ENCODE peak calls at places on chromosomes 1 and 21, in four cellular contexts. C, H, V and N are unnamed samples.

GRCh38 chr1:160046494-160047115 is 14.8 kb upstream of the PIGM start:
- DNase-seq in C (peak), H (peak), V (peak), N (peak)

GRCh38 chr1:247054992-247055415 is 23.6 kb downstream of the ZNF670 start:
- DNase-seq in C (no peak), H (no peak), V (no peak), N (no peak)

GRCh38 chr1:245896258-245896657 is 610.8 kb downstream of the SMYD3 start:
- DNase-seq in C (no peak), H (no peak), V (no peak), N (no peak)

GRCh38 chr1:63547621-63548294 is 24.4 kb downstream of the EFCAB7 start:
- DNase-seq in C (no peak), H (no peak), V (no peak), N (no peak)

GRCh38 chr1:27614625-27615344 is 10.8 kb upstream of the AHDC1 start:
- DNase-seq in C (no peak), H (peak), V (peak), N (peak)

GRCh38 chr1:202852163-202852904 is 36.6 kb downstream of the RABIF start:
- DNase-seq in C (peak), H (peak), V (peak), N (peak)

GRCh38 chr21:35990609-35991008 is 69.7 kb downstream of the SETD4 start:
- DNase-seq in C (no peak), H (no peak), V (no peak), N (no peak)

GRCh38 chr1:202237052-202237451 is 43.5 kb downstream of the LGR6 start:
- DNase-seq in C (peak), H (peak), V (peak), N (peak)

GRCh38 chr1:203175237-203176181 is at the start of gene MYBPH:
- DNase-seq in C (no peak), H (no peak), V (no peak), N (no peak)

GRCh38 chr1:92515796-92516201 is 29.1 kb upstream of the GFI1 start:
- DNase-seq in C (no peak), H (no peak), V (no peak), N (no peak)

GRCh38 chr1:115980998-115981993 is 5.0 kb downstream of the SLC22A15 start:
- DNase-seq in C (peak), H (no peak), V (peak), N (peak)

GRCh38 chr1:24881034-24881433 is 49.0 kb downstream of the RUNX3 start:
- DNase-seq in C (no peak), H (no peak), V (no peak), N (no peak)

GRCh38 chr1:38569932-38570356 is 289.6 kb downstream of the RRAGC start:
- DNase-seq in C (no peak), H (no peak), V (no peak), N (no peak)

GRCh38 chr1:185419718-185420117 is 102.7 kb upstream of the IVNS1ABP start:
- DNase-seq in C (no peak), H (no peak), V (no peak), N (no peak)

GRCh38 chr1:42214447-42214871 is 49.9 kb upstream of the GUCA2A start:
- DNase-seq in C (no peak), H (no peak), V (no peak), N (no peak)
- TF ChIP-seq USF2 in C (no peak), H (no peak), V (no peak), N (no peak)

GRCh38 chr1:182368369-182368768 is 23.2 kb downstream of the GLUL start:
- DNase-seq in C (no peak), H (no peak), V (no peak), N (no peak)
- TF ChIP-seq USF2 in C (no peak), H (no peak), V (no peak), N (no peak)

GRCh38 chr1:84600796-84601195 is 26.6 kb upstream of the CTBS start:
- DNase-seq in C (no peak), H (no peak), V (no peak), N (no peak)

GRCh38 chr1:84603223-84603622 is 29.0 kb upstream of the CTBS start:
- DNase-seq in C (no peak), H (no peak), V (no peak), N (no peak)

GRCh38 chr1:84605157-84605556 is 30.9 kb upstream of the CTBS start:
- DNase-seq in C (no peak), H (no peak), V (no peak), N (no peak)

GRCh38 chr1:84606977-84607376 is 32.7 kb upstream of the CTBS start:
- DNase-seq in C (no peak), H (no peak), V (no peak), N (no peak)

DNA sequence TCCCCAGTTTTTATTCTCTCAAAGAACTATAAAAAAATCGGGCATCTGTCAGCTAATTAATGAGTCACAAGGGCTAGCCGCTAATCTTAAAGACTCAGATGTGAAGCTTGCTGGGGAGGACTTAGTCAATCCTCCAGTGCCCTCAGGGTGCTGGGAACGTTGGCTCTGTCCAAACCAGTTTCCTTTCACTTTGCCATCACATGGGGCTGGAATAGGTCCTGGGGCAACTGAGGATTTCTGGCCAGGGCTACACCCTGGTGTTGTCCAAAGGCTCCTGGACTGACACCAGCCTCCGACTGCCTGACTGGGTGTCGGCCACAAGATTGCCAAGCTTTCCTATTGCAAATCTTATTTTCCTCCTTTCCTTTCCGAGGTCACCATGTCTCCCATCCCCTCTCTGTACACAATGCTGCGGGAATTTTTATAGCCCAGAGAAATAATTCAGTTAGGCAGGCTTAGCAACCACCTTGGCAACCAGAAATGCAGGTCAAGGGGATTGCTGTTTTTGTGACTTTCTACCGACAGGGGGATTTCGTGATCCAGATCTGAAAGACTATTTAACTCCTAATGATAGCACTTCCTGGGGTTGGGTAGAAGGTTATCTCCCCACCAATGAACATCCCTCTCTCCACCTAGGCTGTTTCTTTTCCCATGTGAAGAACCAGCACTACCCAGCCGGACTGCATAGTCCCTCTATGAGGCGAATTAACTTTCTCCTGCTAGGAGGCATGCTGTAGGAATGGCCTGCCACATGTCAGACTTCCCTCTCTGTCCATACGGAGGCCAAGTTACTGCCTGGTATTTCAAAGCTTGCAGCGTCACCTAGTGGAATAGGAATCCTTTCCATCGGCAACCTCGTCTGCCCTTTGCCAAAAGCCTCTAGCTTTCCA is 29.9 kb upstream of the CTBS start:
- DNase-seq in C (no peak), H (peak), V (peak), N (no peak)
- TF ChIP-seq USF2 in C (no peak), H (no peak), V (no peak), N (no peak)

DNA sequence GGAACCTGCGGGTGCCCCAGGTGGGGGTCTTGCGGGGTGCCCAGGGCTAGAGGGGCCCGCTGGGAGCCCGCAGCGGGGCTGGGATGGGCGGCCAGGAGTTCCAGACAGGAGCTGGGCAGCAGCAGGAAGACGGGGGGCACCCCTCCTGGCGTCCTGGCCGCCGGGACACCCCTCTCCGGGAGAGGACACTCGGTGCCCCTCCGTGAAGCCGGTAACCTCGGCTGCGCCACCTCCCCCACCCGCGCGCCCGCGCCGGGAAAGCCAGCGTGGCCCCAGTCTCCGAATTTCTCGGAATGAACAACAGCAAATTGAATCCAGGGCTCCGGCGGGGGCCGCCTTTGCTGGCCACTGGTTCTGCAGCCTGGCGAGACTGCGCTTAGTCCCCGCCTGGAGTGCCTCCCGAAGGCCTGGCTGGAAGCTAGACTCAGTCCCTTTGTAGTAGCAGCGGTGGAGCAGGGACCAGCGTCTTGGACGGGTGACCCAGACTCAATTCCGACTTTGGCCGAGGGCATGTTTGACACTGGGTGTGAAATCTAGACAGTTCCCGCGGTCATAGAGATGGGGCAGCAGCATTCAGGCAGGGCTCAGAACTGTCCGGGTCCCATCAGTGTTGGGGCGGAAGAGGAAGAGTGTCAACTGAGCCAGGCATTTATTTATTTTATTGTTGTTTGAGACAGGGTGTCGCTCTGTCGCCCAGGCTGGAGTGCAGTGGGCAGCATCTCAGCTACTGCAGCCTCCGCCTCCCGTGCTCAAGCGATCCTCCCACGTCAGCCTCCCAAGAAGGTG is 766 bp downstream of the IFNGR2 start:
- DNase-seq in C (no peak), H (peak), V (peak), N (peak)
- TF ChIP-seq USF2 in C (no peak), H (no peak), V (no peak), N (no peak)

DNA sequence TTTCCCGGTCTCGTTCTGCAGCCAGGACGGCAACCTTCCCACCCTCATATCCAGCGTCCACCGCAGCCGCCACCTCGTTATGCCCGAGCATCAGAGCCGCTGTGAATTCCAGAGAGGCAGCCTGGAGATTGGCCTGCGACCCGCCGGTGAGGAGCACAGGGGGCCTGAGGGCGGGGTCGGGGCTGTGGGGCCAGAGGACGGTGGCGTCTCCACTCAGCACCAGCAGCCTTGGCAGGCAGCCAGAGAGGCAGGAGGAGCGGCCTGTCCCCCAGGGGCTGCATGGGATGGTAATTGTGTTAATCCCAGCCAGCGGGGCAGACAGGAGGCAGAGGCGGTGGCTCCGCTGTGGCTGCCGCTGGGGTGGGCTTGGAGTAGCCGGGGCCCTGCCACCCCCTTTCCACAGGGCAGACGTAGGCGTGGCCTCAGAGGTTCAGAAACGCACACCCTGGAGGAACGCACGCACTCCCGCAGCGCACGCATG is 12.1 kb downstream of the SAMD11 start:
- DNase-seq in C (no peak), H (no peak), V (peak), N (peak)
- TF ChIP-seq USF2 in C (no peak), H (no peak), V (no peak), N (no peak)